ENCODE peak calls at places on chromosomes 12 and 14, in four cellular contexts. V, D, Z and P are unnamed samples.

GRCh38 chr12:105252901-105253300 is 16.9 kb upstream of the APPL2 start:
- DNase-seq in Z (no peak), V (no peak), D (no peak), P (no peak)

GRCh38 chr12:93025145-93026103 is 96.3 kb upstream of the EEA1 start:
- DNase-seq in V (no peak), Z (no peak), D (no peak), P (peak; percentile 11)

GRCh38 chr14:22982477-22983245 is at the start of gene AJUBA:
- DNase-seq in V (peak; percentile 82), D (peak; percentile 91), Z (peak; percentile 93), P (no peak)

GRCh38 chr14:103828315-103828967 is 18.9 kb downstream of the PPP1R13B start:
- DNase-seq in V (peak; percentile 55), D (no peak), Z (no peak), P (no peak)

GRCh38 chr12:109289004-109289403 is 20.1 kb downstream of the FOXN4 start:
- DNase-seq in Z (no peak), D (no peak), V (no peak), P (no peak)

GRCh38 chr12:75814856-75815754 is 216.5 kb downstream of the PHLDA1 start:
- DNase-seq in V (no peak), Z (no peak), D (no peak), P (peak; percentile 35)

GRCh38 chr14:68084256-68084655 is 264.7 kb downstream of the RAD51B start:
- DNase-seq in D (no peak), Z (no peak), V (no peak), P (no peak)

GRCh38 chr14:78164226-78164853 is 5.8 kb upstream of the NRXN3 start:
- DNase-seq in V (peak; percentile 47), Z (no peak), D (no peak), P (peak; percentile 18)

GRCh38 chr12:122336015-122336946 is 70.0 kb upstream of the VPS33A start:
- DNase-seq in Z (no peak), V (no peak), D (no peak), P (peak; percentile 9)

GRCh38 chr14:64060648-64061096 is 207.9 kb downstream of the SYNE2 start:
- DNase-seq in D (no peak), V (no peak), Z (no peak), P (peak; percentile 26)

GRCh38 chr12:107349008-107349747 is 255.8 kb upstream of the CRY1 start:
- DNase-seq in Z (no peak), V (no peak), D (no peak), P (peak; percentile 53)

GRCh38 chr12:56833780-56834179 is 70.7 kb downstream of the HSD17B6 start:
- DNase-seq in V (no peak), Z (no peak), D (no peak), P (no peak)

GRCh38 chr14:30528119-30528518 is 30.8 kb upstream of the G2E3 start:
- DNase-seq in Z (no peak), V (no peak), D (no peak), P (no peak)

GRCh38 chr14:102279688-102280348 is 25.1 kb downstream of the MOK start:
- DNase-seq in D (no peak), V (no peak), Z (no peak), P (peak; percentile 71)

GRCh38 chr12:50003595-50003994 is 21.7 kb downstream of the RACGAP1 start:
- DNase-seq in V (no peak), D (no peak), Z (no peak), P (no peak)

DNA sequence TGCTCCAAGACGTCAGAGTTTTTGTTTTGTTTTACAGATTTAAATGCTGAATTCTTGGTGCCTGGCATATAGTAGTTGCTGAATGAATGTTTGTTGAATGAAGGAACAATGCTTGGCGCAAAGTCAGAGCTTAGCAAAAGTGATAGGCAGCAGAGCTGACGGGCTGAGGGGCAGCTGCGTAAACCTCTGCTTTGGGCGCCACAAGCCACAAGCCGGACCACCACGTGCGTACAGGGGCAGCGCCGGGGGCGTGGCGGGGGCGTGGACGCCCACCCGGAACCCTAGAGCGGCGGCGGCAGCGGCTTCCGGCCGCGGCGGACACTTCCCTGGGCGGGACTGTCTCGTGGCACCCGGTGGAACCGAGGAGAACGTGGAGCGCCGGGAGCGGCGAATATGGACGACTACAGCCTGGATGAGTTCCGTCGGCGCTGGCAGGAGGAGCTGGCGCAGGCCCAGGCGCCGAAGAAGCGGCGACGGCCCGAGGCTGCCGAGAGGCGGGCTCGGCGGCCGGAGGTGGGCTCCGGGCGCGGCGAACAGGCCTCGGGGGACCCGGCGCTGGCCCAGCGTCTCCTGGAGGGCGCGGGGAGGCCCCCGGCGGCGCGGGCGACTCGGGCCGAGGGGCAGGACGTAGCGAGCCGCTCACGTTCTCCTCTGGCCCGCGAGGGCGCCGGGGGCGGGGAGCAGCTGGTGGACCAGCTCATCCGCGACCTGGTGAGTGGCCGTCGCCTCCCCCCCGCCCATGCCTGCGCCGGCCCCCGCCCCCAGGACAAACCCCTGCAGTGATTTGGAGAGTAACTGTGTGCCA is at the start of gene FBXW8:
- DNase-seq in V (peak; percentile 71), Z (peak; percentile 92), D (peak; percentile 88), P (peak; percentile 75)
- TF ChIP-seq POLR2A in V (no peak), Z (no peak), D (peak; percentile 34), P (peak; percentile 77)

GRCh38 chr12:123744836-123745235 is 17.3 kb upstream of the DNAH10 start:
- DNase-seq in Z (no peak), D (no peak), V (no peak), P (no peak)
- TF ChIP-seq POLR2A in Z (no peak), D (no peak), V (no peak), P (no peak)

DNA sequence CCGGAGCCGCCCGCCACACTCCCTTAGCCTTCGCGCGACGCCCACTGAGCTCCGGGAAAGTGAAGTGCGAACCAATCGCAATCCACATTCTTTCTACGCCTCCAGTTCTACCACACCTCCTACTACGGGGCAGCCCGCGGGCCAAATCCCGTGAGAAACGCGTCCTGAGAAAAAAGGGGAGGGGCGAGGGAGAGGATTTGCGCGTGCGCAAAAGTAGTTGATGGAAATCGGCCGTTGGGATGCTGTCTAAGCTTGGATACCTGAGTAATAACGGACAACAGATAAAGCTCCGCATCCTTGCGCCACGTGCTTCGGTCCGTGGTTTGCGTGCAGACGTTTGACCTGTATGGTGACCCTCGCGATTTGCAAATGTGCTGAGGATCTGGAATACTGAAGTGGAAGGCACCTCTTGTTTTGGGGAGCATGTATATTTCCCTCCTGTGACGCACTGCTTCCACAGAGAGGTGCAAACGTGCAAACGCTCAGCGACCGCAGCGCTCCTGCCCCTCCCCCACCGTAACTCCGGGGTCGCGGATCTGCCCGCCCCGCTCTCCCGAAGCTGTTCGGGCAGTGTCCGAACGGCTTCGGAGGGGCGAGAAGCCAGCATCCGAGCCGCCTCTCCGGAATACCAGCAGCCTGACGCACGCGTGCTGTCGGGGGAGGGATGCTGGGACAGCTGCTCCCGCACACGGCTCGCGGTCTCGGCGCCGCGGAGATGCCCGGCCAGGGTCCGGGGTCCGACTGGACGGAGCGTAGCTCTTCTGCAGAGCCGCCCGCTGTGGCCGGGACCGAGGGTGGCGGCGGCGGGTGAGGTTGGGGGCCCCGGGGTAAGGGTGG is at the start of the genes FAM216A and GPN3:
- DNase-seq in V (peak; percentile 96), D (peak; percentile 97), Z (peak; percentile 96), P (peak; percentile 81)
- TF ChIP-seq POLR2A in V (no peak), D (peak; percentile 26), Z (peak; percentile 65), P (peak; percentile 74)

DNA sequence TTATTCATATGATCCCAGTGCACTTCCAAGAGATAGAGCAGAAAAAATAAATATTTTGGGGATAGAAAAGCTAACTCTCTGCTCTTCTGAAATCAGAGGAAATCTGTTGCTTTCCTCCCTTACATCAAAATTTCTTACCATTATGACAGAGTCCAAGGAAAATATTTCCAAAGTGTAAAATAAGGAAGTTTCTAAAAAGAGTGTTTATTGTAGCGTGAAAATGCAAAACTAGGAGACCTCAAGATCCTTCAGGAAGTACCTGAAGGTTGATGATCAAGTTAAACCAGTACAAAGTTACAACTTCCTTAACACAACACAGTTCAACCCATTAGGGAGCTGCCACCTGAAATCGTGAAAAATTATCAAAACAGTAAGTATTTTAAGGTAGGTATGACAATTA is at the start of gene OR6C2:
- DNase-seq in D (no peak), V (no peak), Z (no peak), P (no peak)
- TF ChIP-seq POLR2A in D (no peak), V (no peak), Z (no peak), P (no peak)

DNA sequence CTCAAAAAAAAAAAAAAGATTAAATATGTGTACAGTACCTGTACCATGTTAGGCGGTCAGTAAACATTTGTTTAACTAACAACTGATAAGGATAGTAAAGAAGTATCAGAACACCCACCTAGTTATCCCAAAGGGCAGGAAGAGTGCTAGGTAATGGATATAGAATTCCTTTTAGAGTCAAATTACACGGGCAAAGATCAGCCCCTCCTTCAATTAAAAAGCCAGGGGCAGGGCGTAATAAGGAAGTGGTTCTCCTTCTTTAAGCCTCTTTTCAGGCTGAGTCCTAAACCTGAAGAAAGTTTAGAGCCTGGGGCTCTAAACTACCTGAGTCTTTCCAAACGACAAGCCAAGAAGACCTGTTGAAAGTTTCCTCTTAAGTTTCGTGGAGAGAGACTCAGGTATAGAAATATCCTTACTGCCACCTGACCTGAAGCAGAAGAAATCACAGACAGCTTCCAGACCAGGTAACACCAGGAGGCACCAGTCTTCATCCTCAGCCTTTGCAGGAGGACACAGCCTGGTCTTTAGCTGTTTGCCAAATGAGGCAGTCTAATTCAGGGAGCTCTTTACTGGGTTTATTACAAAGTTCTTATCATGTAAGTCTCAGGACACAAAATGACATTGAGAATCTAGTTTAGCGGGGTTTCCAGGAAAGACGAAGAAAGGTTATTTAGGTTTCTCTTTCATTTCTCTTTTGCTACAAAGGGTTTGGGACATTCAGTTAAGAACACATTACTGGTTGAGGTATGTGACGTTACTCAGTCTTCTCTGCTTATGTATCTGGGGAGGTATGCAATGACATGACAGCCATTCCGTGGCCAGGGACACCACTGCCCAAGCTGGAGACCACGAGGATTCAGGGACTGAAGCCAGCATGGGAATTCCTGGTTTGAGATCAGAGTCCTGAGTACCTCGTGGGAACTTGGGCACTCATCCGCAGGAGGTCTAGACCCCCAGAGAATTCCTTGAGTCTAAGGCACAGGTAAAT is at the start of gene BCL2L14:
- DNase-seq in V (no peak), D (no peak), Z (no peak), P (no peak)
- TF ChIP-seq POLR2A in V (no peak), D (no peak), Z (no peak), P (no peak)

DNA sequence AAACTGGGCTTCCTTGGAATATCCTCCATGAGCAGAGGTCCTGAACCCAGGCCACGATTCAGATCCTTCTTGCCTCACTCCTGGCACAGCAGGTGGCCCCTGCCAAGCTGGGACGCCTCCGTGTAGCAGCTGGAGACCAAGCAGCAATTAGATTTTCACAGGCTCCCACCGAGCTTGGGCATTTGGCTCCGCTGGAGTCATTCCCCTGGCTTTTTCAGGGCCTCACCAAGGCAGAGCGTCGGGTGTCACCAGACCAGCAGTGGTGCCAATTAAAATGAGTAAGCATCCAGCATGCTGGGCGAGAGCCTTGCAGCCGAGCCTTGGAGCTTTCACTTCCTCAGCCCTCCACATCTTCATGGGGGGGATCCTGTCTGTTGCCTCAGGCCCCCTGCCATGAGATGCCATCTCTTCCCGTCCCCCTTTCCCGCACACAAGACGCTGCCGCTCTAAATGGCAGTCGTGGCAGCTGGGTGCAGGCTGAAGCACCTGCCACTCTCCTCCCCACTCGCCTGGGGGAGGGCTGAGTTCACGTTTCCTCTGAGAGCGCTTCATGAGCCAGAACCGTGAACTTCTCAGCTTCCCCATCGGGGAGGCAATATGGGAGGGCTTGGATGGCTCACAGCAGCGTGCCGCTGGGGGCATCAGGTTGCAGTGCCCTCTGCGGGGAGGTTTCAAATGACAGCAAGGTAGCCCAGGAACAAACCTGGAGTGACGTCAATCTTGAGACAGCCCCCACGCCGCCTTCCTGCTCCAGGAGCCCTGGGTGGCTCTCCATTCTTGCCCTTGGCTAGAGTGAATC is 11.7 kb downstream of the TPCN1 start:
- DNase-seq in D (peak; percentile 81), V (peak; percentile 25), Z (peak; percentile 93), P (no peak)
- TF ChIP-seq POLR2A in D (no peak), V (no peak), Z (no peak), P (no peak)